ENCODE peak calls at places on chromosomes 7 and 10, in seven cellular contexts. D is astrocyte, L is transverse colon, N is MCF 10A, P is Calu3, M is psoas muscle, K is GM20000. U is an unnamed sample.

GRCh38 chr7:99380823-99381663 is 6.5 kb downstream of the ARPC1B start:
- DNase-seq in D (no peak), L (peak), N (no peak), P (no peak), M (no peak), K (peak), U (no peak)

GRCh38 chr7:36264123-36264916 is 111.3 kb downstream of the EEPD1 start:
- DNase-seq in D (no peak), L (no peak), N (no peak), P (no peak), M (no peak), K (no peak), U (no peak)

GRCh38 chr7:2079332-2080068 is 153.2 kb downstream of the MAD1L1 start:
- DNase-seq in D (no peak), L (peak), N (no peak), P (no peak), M (no peak), K (no peak), U (no peak)

GRCh38 chr7:76303057-76303828 is 770 bp downstream of the HSPB1 start:
- DNase-seq in D (peak), L (peak), N (peak), P (peak), M (peak), K (peak), U (peak)

GRCh38 chr7:31114593-31115343 is 62.7 kb downstream of the ADCYAP1R1 start:
- DNase-seq in D (peak), L (no peak), N (peak), P (peak), M (no peak), K (no peak), U (peak)

GRCh38 chr7:128783143-128783799 is 7.7 kb upstream of the OPN1SW start:
- DNase-seq in D (peak), L (peak), N (peak), P (no peak), M (peak), K (no peak), U (peak)

GRCh38 chr10:108970016-108970415 is 953.3 kb downstream of the XPNPEP1 start:
- DNase-seq in D (peak), L (no peak), N (peak), P (no peak), M (no peak), K (peak), U (peak)

GRCh38 chr7:6392712-6393666 is 54.8 kb downstream of the DAGLB start:
- DNase-seq in D (peak), L (peak), N (peak), P (peak), M (peak), K (peak), U (no peak)

GRCh38 chr7:28347964-28348363 is 64.4 kb upstream of the CREB5 start:
- DNase-seq in D (no peak), L (no peak), N (peak), P (no peak), M (no peak), K (no peak), U (no peak)

GRCh38 chr7:22301790-22302189 is 55.2 kb downstream of the RAPGEF5 start:
- DNase-seq in D (no peak), L (no peak), N (no peak), P (no peak), M (no peak), K (no peak), U (no peak)

GRCh38 chr7:49775065-49775948 is 1.9 kb downstream of the VWC2 start:
- DNase-seq in D (no peak), L (peak), N (no peak), P (no peak), M (no peak), K (peak), U (peak)

GRCh38 chr10:114893248-114893647 is 44.7 kb upstream of the TRUB1 start:
- DNase-seq in D (no peak), L (no peak), N (no peak), P (no peak), M (no peak), K (no peak), U (no peak)

GRCh38 chr7:3300221-3300650 is 816 bp upstream of the SDK1 start:
- DNase-seq in D (peak), L (no peak), N (no peak), P (peak), M (peak), K (no peak), U (no peak)

GRCh38 chr7:24283900-24284698 is at the start of gene NPY:
- DNase-seq in D (no peak), L (no peak), N (no peak), P (no peak), M (peak), K (peak), U (peak)

GRCh38 chr7:140990193-140990962 is 24.4 kb downstream of the MRPS33 start:
- DNase-seq in D (no peak), L (no peak), N (no peak), P (peak), M (no peak), K (no peak), U (no peak)

GRCh38 chr7:387132-388022 is 97.4 kb downstream of the FOXL3 start:
- DNase-seq in D (no peak), L (peak), N (no peak), P (no peak), M (peak), K (no peak), U (no peak)

GRCh38 chr7:105839271-105839670 is 37.1 kb downstream of the ATXN7L1 start:
- DNase-seq in D (no peak), L (no peak), N (no peak), P (no peak), M (no peak), K (no peak), U (no peak)

GRCh38 chr10:32953277-32953927 is 4.6 kb downstream of the ITGB1 start:
- DNase-seq in D (no peak), L (no peak), N (no peak), P (no peak), M (no peak), K (no peak), U (no peak)

GRCh38 chr7:158394936-158395335 is 192.7 kb downstream of the PTPRN2 start:
- DNase-seq in D (no peak), L (peak), N (peak), P (peak), M (no peak), K (no peak), U (no peak)

GRCh38 chr7:35549781-35550180 is 145.2 kb downstream of the HERPUD2 start:
- DNase-seq in D (no peak), L (no peak), N (no peak), P (no peak), M (no peak), K (no peak), U (no peak)

GRCh38 chr7:137482466-137482865 is 138.9 kb upstream of the PTN start:
- DNase-seq in D (peak), L (no peak), N (no peak), P (no peak), M (no peak), K (no peak), U (no peak)

GRCh38 chr7:103143865-103144264 is 5.0 kb downstream of the NAPEPLD start:
- DNase-seq in D (no peak), L (peak), N (no peak), P (no peak), M (no peak), K (no peak), U (no peak)

GRCh38 chr10:10295537-10295936 is 722.1 kb upstream of the CELF2 start:
- DNase-seq in D (no peak), L (no peak), N (no peak), P (no peak), M (no peak), K (no peak), U (no peak)

DNA sequence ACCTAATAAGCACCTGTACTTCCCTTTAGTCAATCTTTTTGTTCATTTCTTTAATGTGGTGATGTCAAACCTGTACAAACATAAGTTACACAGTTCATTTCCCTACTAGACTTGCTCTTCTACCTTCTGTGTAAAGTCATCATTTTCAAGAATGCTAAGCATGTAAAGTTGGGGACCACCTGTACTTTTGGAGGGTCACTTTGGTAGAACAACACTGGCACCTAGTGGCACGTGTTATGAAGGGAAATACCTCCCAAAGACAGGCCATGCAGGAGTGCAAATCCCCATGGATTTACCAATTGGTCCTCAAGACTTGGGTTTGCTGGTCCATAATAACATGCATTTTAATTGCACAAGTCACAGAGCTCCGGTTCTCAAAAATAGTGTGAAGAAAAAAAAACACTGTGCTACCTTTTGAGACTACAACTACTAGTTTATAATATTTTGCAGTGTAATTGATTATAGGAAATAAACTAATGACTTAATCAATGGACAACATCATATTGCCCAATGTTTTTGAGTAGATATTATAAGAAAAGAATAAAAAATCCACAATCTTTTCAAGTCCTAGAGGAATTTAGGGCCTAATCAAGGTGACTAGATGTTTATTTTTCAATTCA is 431.4 kb upstream of the IGFBP3 start:
- DNase-seq in D (peak), L (no peak), N (peak), P (peak), M (no peak), K (peak), U (peak)
- TF ChIP-seq CTCF in D (peak), L (no peak), N (peak), P (peak), M (peak), K (peak), U (peak)

GRCh38 chr10:21174670-21175495 is 277.8 kb upstream of the NEBL start:
- DNase-seq in D (no peak), L (no peak), N (peak), P (no peak), M (no peak), K (no peak), U (peak)
- TF ChIP-seq CTCF in D (no peak), L (no peak), N (no peak), P (no peak), M (no peak), K (no peak), U (no peak)

DNA sequence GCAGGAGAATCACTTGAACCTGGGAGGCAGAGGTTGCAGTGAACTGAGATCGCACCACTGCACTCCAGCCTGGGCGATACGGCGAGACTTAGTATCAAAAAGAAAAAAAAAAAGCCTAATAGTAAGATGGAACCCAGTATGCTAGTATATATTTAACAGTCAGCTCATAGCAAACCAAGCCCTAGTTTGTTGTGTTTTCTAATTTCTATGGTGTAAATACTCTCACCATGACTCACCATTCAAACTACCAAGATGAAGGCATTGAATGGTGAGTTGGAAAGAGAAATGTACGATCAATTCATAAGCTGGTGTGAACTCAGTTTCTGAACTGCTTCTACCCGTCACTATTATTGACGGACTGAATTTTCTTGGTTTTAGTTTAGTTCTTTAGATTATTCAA is 173.7 kb upstream of the KAT6B start:
- DNase-seq in D (no peak), L (no peak), N (no peak), P (no peak), M (no peak), K (no peak), U (no peak)
- TF ChIP-seq CTCF in D (no peak), L (no peak), N (no peak), P (no peak), M (no peak), K (no peak), U (no peak)

GRCh38 chr7:41769162-41769561 is 66.3 kb upstream of the INHBA start:
- DNase-seq in D (no peak), L (no peak), N (no peak), P (no peak), M (no peak), K (no peak), U (no peak)

GRCh38 chr7:41774966-41775365 is 72.1 kb upstream of the INHBA start:
- DNase-seq in D (no peak), L (no peak), N (no peak), P (no peak), M (no peak), K (no peak), U (no peak)

GRCh38 chr7:41771717-41772116 is 68.8 kb upstream of the INHBA start:
- DNase-seq in D (no peak), L (no peak), N (no peak), P (no peak), M (no peak), K (no peak), U (no peak)
- TF ChIP-seq CTCF in D (no peak), L (no peak), N (no peak), P (no peak), M (no peak), K (no peak), U (no peak)

GRCh38 chr10:131930586-131931330 is 29.9 kb downstream of the PPP2R2D start:
- DNase-seq in D (no peak), L (no peak), N (no peak), P (no peak), M (no peak), K (no peak), U (no peak)

GRCh38 chr10:131930150-131930549 is 29.3 kb downstream of the PPP2R2D start:
- DNase-seq in D (no peak), L (no peak), N (no peak), P (no peak), M (no peak), K (no peak), U (no peak)

GRCh38 chr10:131926743-131927595 is 26.2 kb downstream of the PPP2R2D start:
- DNase-seq in D (no peak), L (no peak), N (no peak), P (no peak), M (no peak), K (no peak), U (no peak)

GRCh38 chr10:131928248-131929095 is 27.7 kb downstream of the PPP2R2D start:
- DNase-seq in D (peak), L (no peak), N (peak), P (no peak), M (no peak), K (peak), U (no peak)

DNA sequence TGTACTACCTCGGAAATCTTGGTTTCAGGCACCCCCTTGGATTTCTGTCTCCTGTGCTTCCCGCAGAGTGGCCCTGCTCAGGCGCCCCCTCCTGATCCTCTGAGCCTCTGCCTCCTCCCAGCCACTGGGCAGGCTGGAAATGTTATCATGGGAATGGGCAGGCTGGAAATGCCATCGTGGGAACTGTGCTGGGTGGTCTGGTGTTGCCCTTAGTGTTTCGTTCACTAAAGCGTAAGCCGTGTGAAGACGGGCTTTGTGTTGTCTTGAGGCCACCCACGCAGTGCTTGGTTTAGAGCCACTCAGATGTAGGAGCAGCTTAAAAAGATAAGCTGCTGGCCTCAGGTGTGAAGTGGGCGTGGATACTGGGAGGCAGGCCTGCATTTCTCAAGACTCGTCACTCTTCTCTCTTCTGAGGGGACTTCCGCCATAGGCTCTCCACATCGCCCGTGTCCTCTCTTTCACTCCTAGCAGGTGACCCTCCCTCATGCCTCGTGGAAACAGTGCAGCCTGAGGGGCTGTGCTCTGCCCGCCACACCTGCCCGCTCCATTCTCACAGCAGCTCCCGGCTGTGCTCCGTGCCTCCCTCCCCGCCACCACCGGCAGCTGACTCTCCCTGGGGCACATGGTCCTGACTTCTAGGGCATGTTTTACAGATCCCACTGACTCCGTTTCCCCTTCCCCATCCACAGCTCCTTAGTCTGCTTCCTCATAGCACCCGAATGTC is 28.5 kb downstream of the PPP2R2D start:
- DNase-seq in D (no peak), L (no peak), N (no peak), P (no peak), M (no peak), K (peak), U (no peak)
- TF ChIP-seq CTCF in D (peak), L (no peak), N (no peak), P (no peak), M (no peak), K (no peak), U (no peak)

DNA sequence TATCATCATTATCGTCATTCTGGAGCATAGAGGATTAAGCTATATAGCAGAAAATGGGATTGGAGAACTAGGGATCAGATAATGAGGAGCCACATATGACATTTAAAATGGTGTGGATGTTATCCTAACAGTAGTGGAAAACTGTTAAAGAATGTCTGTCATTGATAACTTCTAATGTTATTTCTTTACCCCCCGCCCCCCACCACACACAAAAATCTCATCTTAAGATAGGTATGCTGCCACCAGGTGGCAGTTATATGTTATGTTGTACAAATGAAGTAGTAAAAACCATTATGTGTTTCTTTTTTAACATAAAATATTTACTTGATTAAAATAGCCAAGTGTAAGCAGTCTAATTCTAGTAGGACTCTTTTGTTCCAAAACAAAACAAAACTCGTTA is 13.0 kb downstream of the AKAP9 start:
- DNase-seq in D (no peak), L (no peak), N (no peak), P (no peak), M (no peak), K (no peak), U (no peak)
- TF ChIP-seq CTCF in D (peak), L (no peak), N (peak), P (peak), M (no peak), K (no peak), U (peak)

GRCh38 chr10:49281461-49281860 is 17.5 kb upstream of the C10orf71 start:
- DNase-seq in D (no peak), L (no peak), N (no peak), P (no peak), M (peak), K (no peak), U (peak)
- TF ChIP-seq CTCF in D (no peak), L (no peak), N (no peak), P (no peak), M (no peak), K (peak), U (peak)